ENCODE peak calls at places on chromosomes 7 and 10, in four cellular contexts. P is globus pallidus, T is choroid plexus epithelial cell, W is HFF-Myc. B is an unnamed sample.

GRCh38 chr7:22935269-22935668 is 78.7 kb downstream of the HYCC1 start:
- DNase-seq in P (no peak), T (no peak), W (no peak), B (no peak)

GRCh38 chr10:119680668-119681070 is 29.5 kb downstream of the BAG3 start:
- DNase-seq in P (no peak), T (no peak), W (no peak), B (no peak)

GRCh38 chr10:60646966-60647796 is 131.1 kb upstream of the CDK1 start:
- DNase-seq in P (peak; percentile 62), T (peak; percentile 87), W (peak; percentile 58), B (peak; percentile 63)

GRCh38 chr7:4607321-4607729 is 74.8 kb upstream of the FOXK1 start:
- DNase-seq in P (no peak), T (no peak), W (no peak), B (no peak)

GRCh38 chr7:15334524-15335269 is 227.1 kb downstream of the AGMO start:
- DNase-seq in P (no peak), T (no peak), W (no peak), B (no peak)

GRCh38 chr7:2019693-2020511 is 212.8 kb downstream of the MAD1L1 start:
- DNase-seq in P (no peak), T (peak; percentile 90), W (peak; percentile 82), B (no peak)

GRCh38 chr7:867406-868188 is 8.8 kb upstream of the GET4 start:
- DNase-seq in P (no peak), T (peak; percentile 34), W (peak; percentile 59), B (no peak)

GRCh38 chr10:99993994-99994689 is 15.6 kb downstream of the DNMBP start:
- DNase-seq in P (peak; percentile 23), T (peak; percentile 94), W (peak; percentile 80), B (no peak)

GRCh38 chr7:38880035-38880434 is 29.0 kb downstream of the VPS41 start:
- DNase-seq in P (no peak), T (no peak), W (no peak), B (no peak)

GRCh38 chr7:143393267-143394041 is 12.3 kb downstream of the ZYX start:
- DNase-seq in P (no peak), T (peak; percentile 79), W (no peak), B (no peak)

GRCh38 chr7:111780527-111780926 is 218.2 kb upstream of the IMMP2L start:
- DNase-seq in P (no peak), T (no peak), W (no peak), B (no peak)

GRCh38 chr10:70293169-70293813 is 9.5 kb upstream of the NPFFR1 start:
- DNase-seq in P (no peak), T (no peak), W (no peak), B (no peak)

GRCh38 chr7:41116817-41117216 is 586.1 kb downstream of the INHBA start:
- DNase-seq in P (no peak), T (no peak), W (no peak), B (no peak)